ENCODE peak calls at places on chromosome 7, in six cellular contexts. V is astrocyte, C is IMR-90, K is PC-3, U is fibroblast of lung, Y is kidney. G is an unnamed sample.

GRCh38 chr7:37431413-37431812 is 17.3 kb downstream of the ELMO1 start:
- DNase-seq in V (no peak), C (no peak), K (no peak), U (no peak), Y (no peak), G (no peak)

GRCh38 chr7:28075674-28076358 is 104.8 kb downstream of the JAZF1 start:
- DNase-seq in V (peak), C (peak), K (no peak), U (peak), Y (no peak), G (no peak)

GRCh38 chr7:29565982-29566746 is 2.5 kb downstream of the PRR15 start:
- DNase-seq in V (no peak), C (no peak), K (no peak), U (peak), Y (peak), G (no peak)

GRCh38 chr7:91030680-91031079 is 233.6 kb upstream of the FZD1 start:
- DNase-seq in V (no peak), C (no peak), K (no peak), U (no peak), Y (no peak), G (no peak)

GRCh38 chr7:141701489-141702046 is 398 bp downstream of the DENND11 start:
- DNase-seq in V (peak), C (no peak), K (peak), U (peak), Y (peak), G (no peak)

GRCh38 chr7:47143344-47143743 is 438.6 kb downstream of the TNS3 start:
- DNase-seq in V (peak), C (peak), K (peak), U (peak), Y (no peak), G (no peak)

GRCh38 chr7:24574365-24574764 is 1.1 kb downstream of the PALS2 start:
- DNase-seq in V (peak), C (peak), K (no peak), U (peak), Y (no peak), G (peak)

GRCh38 chr7:11833431-11833830 is 1.4 kb upstream of the THSD7A start:
- DNase-seq in V (no peak), C (no peak), K (no peak), U (peak), Y (no peak), G (no peak)

GRCh38 chr7:1689356-1689755 is 19.3 kb downstream of the ELFN1 start:
- DNase-seq in V (no peak), C (no peak), K (no peak), U (no peak), Y (no peak), G (no peak)

GRCh38 chr7:102426268-102427031 is 6.9 kb upstream of the ORAI2 start:
- DNase-seq in V (no peak), C (no peak), K (no peak), U (no peak), Y (no peak), G (no peak)

GRCh38 chr7:140249036-140249806 is 72.4 kb upstream of the KDM7A start:
- DNase-seq in V (no peak), C (no peak), K (no peak), U (no peak), Y (no peak), G (no peak)

GRCh38 chr7:159027803-159028455 is 116.7 kb downstream of the VIPR2 start:
- DNase-seq in V (no peak), C (no peak), K (peak), U (no peak), Y (no peak), G (no peak)

GRCh38 chr7:100013328-100013676 is 2.1 kb upstream of the ZKSCAN1 start:
- DNase-seq in V (no peak), C (no peak), K (peak), U (no peak), Y (no peak), G (no peak)

GRCh38 chr7:44750921-44751571 is 2.4 kb downstream of the ZMIZ2 start:
- DNase-seq in V (no peak), C (peak), K (no peak), U (peak), Y (peak), G (no peak)
- H3K9ac ChIP-seq in V (no peak), C (no peak), K (no peak), U (no peak), Y (no peak), G (peak)

GRCh38 chr7:158015403-158016116 is 572.1 kb downstream of the PTPRN2 start:
- DNase-seq in V (no peak), C (no peak), K (no peak), U (no peak), Y (no peak), G (no peak)
- H3K9ac ChIP-seq in V (no peak), C (no peak), K (no peak), U (no peak), Y (no peak), G (peak)

GRCh38 chr7:130958846-130959245 is 224.8 kb upstream of the KLF14 start:
- DNase-seq in V (no peak), C (no peak), K (no peak), U (no peak), Y (no peak), G (no peak)

GRCh38 chr7:130959743-130960207 is 225.8 kb upstream of the KLF14 start:
- DNase-seq in V (peak), C (peak), K (peak), U (peak), Y (no peak), G (no peak)

GRCh38 chr7:130962109-130962508 is 228.1 kb upstream of the KLF14 start:
- DNase-seq in V (no peak), C (no peak), K (no peak), U (no peak), Y (no peak), G (no peak)

GRCh38 chr7:130961128-130961601 is 227.2 kb upstream of the KLF14 start:
- DNase-seq in V (peak), C (peak), K (no peak), U (peak), Y (no peak), G (no peak)

DNA sequence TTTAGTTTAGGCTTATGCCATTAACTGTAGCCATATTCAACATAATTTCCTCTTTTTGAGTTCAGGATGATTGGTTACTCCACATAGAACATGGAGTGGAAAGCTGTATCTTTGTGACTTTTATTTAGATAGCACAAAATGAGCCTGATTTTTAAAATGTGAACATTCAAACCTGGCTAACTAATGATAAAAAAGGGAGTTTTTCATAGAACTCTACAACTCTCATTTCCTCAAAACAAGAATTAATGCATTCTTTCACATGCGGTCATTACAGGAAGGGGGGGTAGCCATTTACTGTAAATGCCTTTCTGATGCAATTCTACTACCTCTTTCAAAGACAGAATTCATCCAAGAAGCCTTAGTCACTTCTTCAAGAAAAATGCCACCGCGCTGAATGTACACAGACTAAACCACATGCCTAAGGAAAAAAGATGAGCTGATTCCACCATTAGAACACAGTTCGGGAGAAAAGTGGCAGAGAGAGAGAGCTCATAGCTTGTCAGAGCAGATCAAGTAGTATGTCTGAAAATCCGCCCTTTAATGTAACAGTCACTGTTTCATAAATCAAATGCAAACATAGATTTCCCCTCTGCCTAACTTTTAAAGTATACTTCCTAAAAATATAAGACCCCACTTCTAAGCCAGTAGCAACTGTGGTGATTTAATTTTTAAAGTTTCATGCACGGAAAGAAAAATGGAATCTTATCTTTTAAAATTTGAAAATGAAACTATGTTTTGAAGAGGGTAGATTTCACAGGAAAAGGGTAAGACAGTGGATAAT is 226.4 kb upstream of the KLF14 start:
- DNase-seq in V (peak), C (peak), K (peak), U (peak), Y (no peak), G (no peak)
- H3K9ac ChIP-seq in V (peak), C (peak), K (peak), U (peak), Y (no peak), G (no peak)

DNA sequence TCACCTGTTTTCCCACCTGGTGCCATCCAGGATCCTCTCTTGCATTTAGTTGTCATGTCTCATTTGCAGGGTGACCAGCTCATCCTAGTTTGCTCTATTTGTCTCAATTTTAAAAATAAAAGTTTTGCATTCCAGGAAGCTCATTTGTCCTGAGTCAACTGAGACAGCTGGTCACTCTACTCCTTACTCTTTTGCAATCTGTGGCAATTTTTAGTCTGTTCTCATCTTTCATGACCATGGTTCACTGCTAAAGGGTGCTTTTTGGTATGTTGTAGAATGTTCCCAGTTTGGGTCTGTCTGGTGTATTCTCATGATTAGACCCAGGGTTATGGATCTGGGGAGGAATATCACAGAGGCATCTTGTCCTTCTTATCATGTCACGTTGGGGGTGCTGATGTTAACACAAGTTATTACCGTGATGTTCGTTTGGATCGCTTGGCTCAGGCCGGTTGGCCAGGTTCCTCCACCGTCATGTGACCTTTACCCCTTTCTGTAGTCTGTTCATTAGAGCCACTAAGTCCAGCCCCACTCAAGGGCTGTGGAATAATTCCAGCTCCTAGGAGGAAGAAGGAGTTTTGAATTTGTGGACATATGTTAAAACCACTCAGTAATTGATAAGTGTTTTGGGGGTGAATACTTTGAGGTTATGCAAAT is 103.3 kb upstream of the IGFBP3 start:
- DNase-seq in V (no peak), C (no peak), K (no peak), U (no peak), Y (no peak), G (no peak)
- H3K9ac ChIP-seq in V (no peak), C (no peak), K (no peak), U (no peak), Y (no peak), G (no peak)

GRCh38 chr7:5631752-5632151 is 149.7 kb downstream of the RNF216 start:
- DNase-seq in V (no peak), C (no peak), K (no peak), U (no peak), Y (no peak), G (no peak)

GRCh38 chr7:5631185-5631584 is 150.3 kb downstream of the RNF216 start:
- DNase-seq in V (no peak), C (no peak), K (no peak), U (no peak), Y (no peak), G (no peak)

GRCh38 chr7:5627745-5628547 is 153.5 kb downstream of the RNF216 start:
- DNase-seq in V (no peak), C (no peak), K (no peak), U (no peak), Y (no peak), G (no peak)

GRCh38 chr7:5629941-5630340 is 151.5 kb downstream of the RNF216 start:
- DNase-seq in V (peak), C (peak), K (peak), U (peak), Y (no peak), G (no peak)

DNA sequence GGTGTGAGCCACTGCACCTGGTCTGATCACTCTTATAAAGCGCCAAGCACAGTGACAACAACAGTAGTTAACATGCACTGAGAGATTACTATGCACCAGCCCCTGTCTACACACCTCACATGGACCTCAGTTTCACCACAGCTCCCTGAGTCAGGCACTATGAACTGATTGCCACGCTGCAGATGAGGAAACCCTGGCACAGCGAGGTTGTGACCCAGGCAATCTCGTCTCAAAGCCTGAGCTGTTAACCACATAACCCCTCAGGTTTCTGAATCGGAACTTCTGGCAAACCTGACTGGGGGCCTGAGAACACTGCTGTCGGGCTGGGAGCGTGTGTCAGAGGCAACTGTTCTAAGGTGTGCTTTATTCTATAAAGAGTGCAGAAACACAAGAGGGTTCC is 150.8 kb downstream of the RNF216 start:
- DNase-seq in V (no peak), C (no peak), K (no peak), U (no peak), Y (no peak), G (no peak)
- H3K9ac ChIP-seq in V (peak), C (no peak), K (no peak), U (no peak), Y (no peak), G (no peak)

G was measured in NT2/D1.